ENCODE peak calls at places on chromosome 15, in four cellular contexts. B is K562, G is GM12878, E is HepG2. X is an unnamed sample.

GRCh38 chr15:61682891-61683500 is 377.3 kb downstream of the VPS13C start:
- DNase-seq in B (no peak), G (no peak), E (no peak), X (no peak)

GRCh38 chr15:36428102-36428845 is 151.2 kb upstream of the CDIN1 start:
- DNase-seq in B (peak), G (no peak), E (peak), X (no peak)

GRCh38 chr15:48974865-48975264 is 11.1 kb upstream of the SHC4 start:
- DNase-seq in B (peak), G (no peak), E (no peak), X (peak)

GRCh38 chr15:101498731-101499480 is 9.4 kb upstream of the PCSK6 start:
- DNase-seq in B (no peak), G (no peak), E (no peak), X (no peak)

GRCh38 chr15:73794501-73795133 is 41.5 kb upstream of the INSYN1 start:
- DNase-seq in B (no peak), G (no peak), E (no peak), X (no peak)

GRCh38 chr15:51621917-51622268 is 678 bp downstream of the DMXL2 start:
- DNase-seq in B (no peak), G (no peak), E (peak), X (peak)

GRCh38 chr15:86624261-86625036 is 544.8 kb downstream of the AGBL1 start:
- DNase-seq in B (no peak), G (no peak), E (peak), X (peak)

GRCh38 chr15:25501828-25502446 is 63.1 kb upstream of the UBE3A start:
- DNase-seq in B (no peak), G (no peak), E (peak), X (no peak)

GRCh38 chr15:62798536-62798935 is 244.0 kb upstream of the TPM1 start:
- DNase-seq in B (no peak), G (no peak), E (no peak), X (no peak)

GRCh38 chr15:45378149-45378912 is at the start of gene GATM:
- DNase-seq in B (no peak), G (peak), E (no peak), X (no peak)

GRCh38 chr15:48823706-48824105 is 12.8 kb upstream of the CEP152 start:
- DNase-seq in B (no peak), G (no peak), E (no peak), X (no peak)

GRCh38 chr15:100869151-100869999 is 10.3 kb upstream of the ALDH1A3 start:
- DNase-seq in B (peak), G (no peak), E (no peak), X (no peak)

GRCh38 chr15:96468036-96468435 is 137.5 kb downstream of the NR2F2 start:
- DNase-seq in B (no peak), G (no peak), E (no peak), X (no peak)

GRCh38 chr15:29454506-29454905 is 184.9 kb upstream of the NSMCE3 start:
- DNase-seq in B (no peak), G (no peak), E (no peak), X (no peak)

GRCh38 chr15:28888900-28889299 is 3.1 kb downstream of the APBA2 start:
- DNase-seq in B (no peak), G (no peak), E (no peak), X (no peak)

GRCh38 chr15:92000709-92001108 is 147.2 kb downstream of the SLCO3A1 start:
- DNase-seq in B (no peak), G (no peak), E (no peak), X (no peak)

GRCh38 chr15:48547305-48547704 is 98.2 kb downstream of the FBN1 start:
- DNase-seq in B (no peak), G (no peak), E (no peak), X (no peak)

GRCh38 chr15:61621146-61621545 is 392.0 kb upstream of the RORA start:
- DNase-seq in B (peak), G (no peak), E (peak), X (peak)

GRCh38 chr15:44275431-44275830 is 13.1 kb upstream of the GOLM2 start:
- DNase-seq in B (no peak), G (no peak), E (no peak), X (no peak)

GRCh38 chr15:85793641-85794597 is 806 bp downstream of the KLHL25 start:
- DNase-seq in B (no peak), G (no peak), E (peak), X (peak)

GRCh38 chr15:35376701-35377100 is 169.3 kb downstream of the DPH6 start:
- DNase-seq in B (no peak), G (no peak), E (no peak), X (no peak)

GRCh38 chr15:39728844-39729243 is 53.8 kb downstream of the FSIP1 start:
- DNase-seq in B (no peak), G (no peak), E (no peak), X (no peak)

GRCh38 chr15:61051570-61052031 is 177.5 kb downstream of the RORA start:
- DNase-seq in B (no peak), G (no peak), E (peak), X (peak)

GRCh38 chr15:101013769-101014223 is 94.6 kb downstream of the LRRK1 start:
- DNase-seq in B (no peak), G (no peak), E (no peak), X (no peak)

GRCh38 chr15:32676095-32676643 is 34.7 kb downstream of the SCG5 start:
- DNase-seq in B (no peak), G (no peak), E (no peak), X (no peak)

GRCh38 chr15:76433798-76434400 is 97.3 kb downstream of the ISL2 start:
- DNase-seq in B (no peak), G (no peak), E (no peak), X (no peak)

GRCh38 chr15:67422296-67422695 is 98.6 kb upstream of the C15orf61 start:
- DNase-seq in B (no peak), G (no peak), E (no peak), X (no peak)

GRCh38 chr15:80052597-80053304 is 6.7 kb upstream of the ZFAND6 start:
- DNase-seq in B (no peak), G (no peak), E (no peak), X (no peak)

GRCh38 chr15:93520206-93520605 is 431.2 kb upstream of the RGMA start:
- DNase-seq in B (no peak), G (no peak), E (no peak), X (no peak)

GRCh38 chr15:39417351-39417750 is 163.5 kb upstream of the THBS1 start:
- DNase-seq in B (no peak), G (no peak), E (no peak), X (no peak)

GRCh38 chr15:51371271-51371670 is 29.8 kb downstream of the GLDN start:
- DNase-seq in B (no peak), G (no peak), E (no peak), X (no peak)

GRCh38 chr15:89003865-89004725 is 84.2 kb upstream of the ABHD2 start:
- DNase-seq in B (peak), G (no peak), E (peak), X (peak)

GRCh38 chr15:89004726-89005030 is 83.6 kb upstream of the ABHD2 start:
- DNase-seq in B (no peak), G (no peak), E (no peak), X (no peak)

GRCh38 chr15:88998980-88999713 is 86.0 kb upstream of the MFGE8 start:
- DNase-seq in B (peak), G (no peak), E (no peak), X (no peak)

GRCh38 chr15:89002830-89003229 is 85.4 kb upstream of the ABHD2 start:
- DNase-seq in B (peak), G (no peak), E (no peak), X (no peak)

DNA sequence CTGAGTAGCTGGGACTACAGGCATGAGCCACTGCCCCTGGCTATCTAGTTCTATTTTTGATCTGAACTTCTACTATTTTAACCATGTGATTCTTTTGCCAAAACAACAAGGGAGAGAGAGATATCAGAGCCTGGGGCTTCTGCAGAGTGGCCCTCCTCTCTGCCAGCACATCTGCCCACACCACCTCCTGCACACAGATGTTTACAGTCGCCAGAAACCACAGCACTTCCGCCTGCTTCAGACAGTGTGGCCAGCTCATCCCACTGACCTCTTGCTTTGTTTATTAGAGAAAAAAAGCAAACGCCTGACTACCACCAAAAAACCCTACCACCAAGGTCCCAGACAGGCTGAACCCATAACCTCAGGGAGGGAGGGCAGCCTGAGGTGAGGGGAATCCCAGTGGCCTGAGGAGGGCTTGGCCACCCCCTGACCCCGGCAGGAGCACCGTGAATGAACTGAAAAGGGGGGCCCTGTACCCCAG is 85.9 kb upstream of the ABHD2 start:
- DNase-seq in B (peak), G (peak), E (peak), X (no peak)
- TF ChIP-seq FOXK2 in B (peak), G (no peak), E (no peak), X (no peak)

GRCh38 chr15:84702961-84703482 is 12.9 kb downstream of the SEC11A start:
- DNase-seq in B (no peak), G (no peak), E (no peak), X (no peak)
- TF ChIP-seq TARDBP in B (no peak), G (no peak), E (no peak), X (no peak)

GRCh38 chr15:57306305-57306943 is 69.9 kb upstream of the CGNL1 start:
- DNase-seq in B (peak), G (no peak), E (peak), X (peak)
- TF ChIP-seq FOXK2 in B (no peak), G (no peak), E (no peak), X (no peak)

DNA sequence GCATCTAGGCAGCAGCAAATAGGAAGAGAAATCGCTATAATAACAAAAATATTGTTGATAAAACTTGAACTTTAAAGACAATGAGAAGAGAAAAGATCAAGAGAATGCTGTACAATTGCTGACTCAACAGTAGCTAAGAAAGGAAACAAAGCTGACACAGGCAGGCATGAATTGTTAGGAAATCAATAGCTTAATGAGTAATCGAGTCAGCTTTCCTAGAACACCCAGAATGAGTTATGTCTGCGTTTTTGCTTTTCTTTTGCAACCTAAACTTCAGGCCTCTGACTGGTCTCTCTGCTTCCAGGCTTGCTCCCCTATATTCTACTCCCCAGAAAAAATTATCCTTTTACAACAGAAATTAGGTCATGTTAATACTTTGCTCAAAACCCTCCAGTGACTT is 116.1 kb downstream of the TMCO5A start:
- DNase-seq in B (no peak), G (no peak), E (no peak), X (no peak)
- TF ChIP-seq TARDBP in B (no peak), G (no peak), E (no peak), X (no peak)

GRCh38 chr15:90411176-90411575 is 23.1 kb downstream of the IQGAP1 start:
- DNase-seq in B (no peak), G (no peak), E (no peak), X (no peak)

GRCh38 chr15:90413411-90414379 is 25.7 kb downstream of the IQGAP1 start:
- DNase-seq in B (no peak), G (no peak), E (no peak), X (no peak)

GRCh38 chr15:90408657-90409056 is 20.6 kb downstream of the IQGAP1 start:
- DNase-seq in B (no peak), G (no peak), E (no peak), X (no peak)

GRCh38 chr15:90414408-90415028 is 26.5 kb downstream of the IQGAP1 start:
- DNase-seq in B (no peak), G (no peak), E (no peak), X (no peak)

DNA sequence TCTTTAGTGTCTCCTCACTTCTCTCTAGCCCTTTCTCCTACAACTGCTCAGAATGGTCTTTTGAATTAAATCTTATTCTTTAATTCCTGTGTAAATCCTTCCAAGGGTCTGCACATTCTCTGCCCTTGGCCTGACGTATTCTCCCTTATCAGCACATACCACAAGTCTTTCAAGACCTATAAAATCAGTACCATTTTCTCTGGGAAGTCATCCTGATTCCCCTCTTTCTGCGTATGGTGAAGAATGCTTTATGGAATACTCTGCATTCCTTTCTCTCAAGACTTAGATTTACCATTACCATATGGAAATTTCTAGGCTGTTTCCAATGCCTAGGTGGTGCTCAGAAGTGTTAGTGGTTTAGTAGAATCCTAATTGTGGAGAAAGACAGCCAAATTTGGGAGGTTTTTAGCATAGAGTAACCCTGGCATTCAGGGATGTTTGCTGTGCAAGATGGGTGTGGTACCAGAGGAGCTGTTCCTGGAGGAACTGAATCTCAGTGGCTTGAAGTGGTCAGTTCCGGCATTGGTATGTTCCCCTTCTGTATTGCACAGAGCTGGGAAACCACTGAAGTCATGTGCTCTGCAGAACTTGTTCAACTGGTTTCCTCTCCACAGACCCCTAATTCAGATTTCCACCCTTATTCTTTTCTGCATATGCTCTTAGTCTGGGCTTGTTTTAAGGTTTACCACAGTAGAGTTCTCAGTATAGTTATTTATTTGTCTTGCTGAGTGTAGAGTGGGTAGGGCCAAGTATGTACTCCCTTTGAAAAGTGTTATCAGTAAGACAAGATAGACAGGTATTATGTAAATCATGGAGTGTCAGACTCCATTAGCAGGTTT is 24.5 kb downstream of the IQGAP1 start:
- DNase-seq in B (no peak), G (peak), E (no peak), X (peak)
- TF ChIP-seq FOXK2 in B (no peak), G (no peak), E (no peak), X (no peak)

GRCh38 chr15:82933576-82933975 is 18.9 kb downstream of the HOMER2 start:
- DNase-seq in B (no peak), G (no peak), E (no peak), X (no peak)

GRCh38 chr15:82937659-82938058 is 14.9 kb downstream of the HOMER2 start:
- DNase-seq in B (no peak), G (no peak), E (no peak), X (no peak)

GRCh38 chr15:82934100-82934880 is 18.2 kb downstream of the HOMER2 start:
- DNase-seq in B (no peak), G (no peak), E (no peak), X (no peak)

GRCh38 chr15:82935382-82935781 is 17.1 kb downstream of the HOMER2 start:
- DNase-seq in B (no peak), G (no peak), E (no peak), X (no peak)

DNA sequence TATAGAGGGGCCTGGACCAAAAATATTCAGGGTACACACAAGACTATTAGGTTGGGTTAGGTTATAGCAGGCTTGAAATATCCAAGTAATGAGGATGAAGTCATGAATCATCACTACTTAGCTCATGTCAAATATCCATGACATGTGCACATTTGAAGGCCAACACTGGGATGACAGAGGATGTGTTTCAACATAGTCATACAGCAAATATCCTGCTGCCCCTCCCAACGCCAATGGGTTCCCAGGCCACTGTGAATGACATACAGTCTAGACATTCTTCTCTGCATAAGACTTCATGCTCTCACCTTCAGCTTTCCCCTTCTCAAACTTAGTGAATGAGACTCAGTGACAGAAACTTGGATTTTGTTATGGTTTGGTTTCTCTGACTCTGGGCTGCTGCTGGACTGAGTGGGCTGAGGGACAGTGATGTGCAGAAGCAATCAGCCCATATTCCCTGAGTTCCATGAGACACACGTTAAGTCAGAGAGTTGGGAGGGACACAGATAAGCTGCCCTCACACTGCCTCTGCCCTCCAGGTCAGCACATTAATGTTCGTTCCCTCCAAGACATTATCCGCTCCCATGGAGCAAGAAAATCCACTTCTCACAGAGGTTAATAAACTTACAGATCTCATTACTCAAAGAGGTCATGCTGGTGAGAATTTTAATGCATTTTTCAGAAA is 15.4 kb downstream of the HOMER2 start:
- DNase-seq in B (no peak), G (no peak), E (peak), X (no peak)
- TF ChIP-seq TARDBP in B (no peak), G (no peak), E (no peak), X (no peak)

GRCh38 chr15:41550066-41550805 is 6.2 kb upstream of the RPAP1 start:
- DNase-seq in B (no peak), G (no peak), E (peak), X (no peak)

GRCh38 chr15:41545218-41545617 is 1.2 kb upstream of the RPAP1 start:
- DNase-seq in B (no peak), G (no peak), E (no peak), X (no peak)

GRCh38 chr15:41546846-41547786 is 3.1 kb upstream of the RPAP1 start:
- DNase-seq in B (peak), G (no peak), E (no peak), X (no peak)

GRCh38 chr15:41543521-41543870 is 561 bp downstream of the RPAP1 start:
- DNase-seq in B (no peak), G (no peak), E (no peak), X (no peak)

GRCh38 chr15:41544650-41545015 is 576 bp upstream of the RPAP1 start:
- DNase-seq in B (no peak), G (no peak), E (no peak), X (no peak)
- TF ChIP-seq FOXK2 in B (no peak), G (no peak), E (no peak), X (no peak)

DNA sequence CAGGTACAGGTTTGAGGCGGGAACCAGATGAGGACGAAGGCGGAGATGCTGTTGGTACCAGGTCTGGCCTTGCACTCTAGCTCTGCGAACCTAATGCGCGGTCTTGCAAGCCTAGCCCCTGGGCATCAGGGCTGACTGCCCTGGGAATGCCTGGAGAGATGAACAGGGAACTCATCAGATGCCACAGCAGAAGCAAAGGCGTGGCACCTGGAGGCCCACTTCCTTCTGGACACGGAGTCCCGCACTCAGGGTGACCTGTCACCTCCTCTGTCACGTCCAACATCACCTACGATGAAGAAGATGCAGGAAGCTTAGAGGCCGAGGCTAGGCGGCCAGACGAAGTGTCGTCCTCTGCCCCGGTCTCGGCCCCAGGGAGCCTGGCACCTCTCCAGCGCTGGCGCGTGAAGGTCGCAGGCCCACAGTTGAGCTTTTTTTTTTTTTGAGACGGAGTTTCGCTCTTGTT is 9.4 kb downstream of the RPLP1 start:
- DNase-seq in B (no peak), G (no peak), E (no peak), X (no peak)
- TF ChIP-seq TARDBP in B (no peak), G (no peak), E (no peak), X (no peak)

GRCh38 chr15:64247906-64248541 is 85.2 kb upstream of the PPIB start:
- DNase-seq in B (peak), G (peak), E (peak), X (peak)
- TF ChIP-seq FOXK2 in B (peak), G (no peak), E (no peak), X (no peak)

GRCh38 chr15:98451268-98451667 is 197.1 kb upstream of the IGF1R start:
- DNase-seq in B (no peak), G (no peak), E (no peak), X (no peak)

GRCh38 chr15:98455899-98456298 is 192.4 kb upstream of the IGF1R start:
- DNase-seq in B (no peak), G (no peak), E (no peak), X (no peak)

DNA sequence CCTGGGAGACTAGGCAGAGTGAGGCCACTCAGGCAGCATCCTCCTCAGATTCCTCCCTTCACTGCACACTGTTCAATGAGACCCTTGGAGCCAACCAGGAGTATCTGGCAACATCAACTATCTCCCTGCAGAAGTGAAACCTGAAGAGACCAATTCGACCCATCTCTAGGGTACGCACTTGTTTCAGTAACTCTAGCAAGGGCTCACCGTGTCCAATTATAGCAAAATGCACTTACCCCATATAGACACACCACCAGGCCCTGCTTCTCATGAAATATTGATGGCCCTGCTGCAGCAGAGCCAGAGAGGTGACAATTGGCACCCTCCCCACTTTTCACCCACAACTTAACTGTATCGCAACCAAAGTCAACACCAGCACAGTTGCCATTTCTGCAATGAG is 196.1 kb upstream of the IGF1R start:
- DNase-seq in B (no peak), G (no peak), E (no peak), X (no peak)
- TF ChIP-seq TARDBP in B (no peak), G (no peak), E (no peak), X (no peak)

X was measured in HEK293T.